ENCODE peak calls at places on chromosomes 7 and 10, in six cellular contexts. L is adrenal gland, T is prostate gland, J is Karpas-422, U is breast epithelium, B is Caco-2. Q is an unnamed sample. For H3K36me3 and H3K27me3, the result is how much of the 10 kb centered on the place peaks cover.

GRCh38 chr10:78566216-78567135 is 502.3 kb upstream of the ZMIZ1 start:
- DNase-seq in L (no peak), T (no peak), J (no peak), U (no peak), B (no peak), Q (no peak)

GRCh38 chr10:100654835-100655759 is 90.3 kb upstream of the PAX2 start:
- DNase-seq in L (no peak), T (no peak), J (no peak), U (no peak), B (peak), Q (peak)

GRCh38 chr7:157502701-157503111 is 165.9 kb downstream of the DNAJB6 start:
- DNase-seq in L (no peak), T (no peak), J (no peak), U (no peak), B (no peak), Q (peak)

GRCh38 chr7:156257904-156258303 is 382.7 kb upstream of the RNF32 start:
- DNase-seq in L (no peak), T (no peak), J (no peak), U (no peak), B (no peak), Q (no peak)

GRCh38 chr7:36284470-36284869 is 105.2 kb upstream of the ANLN start:
- DNase-seq in L (no peak), T (no peak), J (peak), U (no peak), B (no peak), Q (peak)

GRCh38 chr10:121332829-121333765 is 265.1 kb downstream of the FGFR2 start:
- DNase-seq in L (no peak), T (peak), J (no peak), U (no peak), B (peak), Q (no peak)

GRCh38 chr10:120347644-120348043 is 109.4 kb upstream of the PLPP4 start:
- DNase-seq in L (no peak), T (no peak), J (no peak), U (no peak), B (no peak), Q (no peak)

GRCh38 chr10:2367083-2367482 is 629.8 kb upstream of the ADARB2 start:
- DNase-seq in L (no peak), T (no peak), J (no peak), U (no peak), B (no peak), Q (no peak)

GRCh38 chr10:132320776-132321469 is 11.1 kb upstream of the LRRC27 start:
- DNase-seq in L (no peak), T (no peak), J (no peak), U (no peak), B (no peak), Q (no peak)

GRCh38 chr7:128113839-128114238 is 82.6 kb upstream of the LRRC4 start:
- DNase-seq in L (no peak), T (no peak), J (no peak), U (no peak), B (no peak), Q (peak)

GRCh38 chr10:86872757-86873156 is 84.7 kb downstream of the MMRN2 start:
- DNase-seq in L (peak), T (no peak), J (no peak), U (no peak), B (no peak), Q (no peak)

GRCh38 chr10:12701696-12702095 is 299.8 kb downstream of the CCDC3 start:
- DNase-seq in L (no peak), T (no peak), J (no peak), U (no peak), B (no peak), Q (no peak)

GRCh38 chr10:16780338-16780880 is 36.8 kb downstream of the RSU1 start:
- DNase-seq in L (no peak), T (no peak), J (no peak), U (no peak), B (no peak), Q (no peak)

GRCh38 chr10:44988957-44989620 is 10.5 kb upstream of the DEPP1 start:
- DNase-seq in L (peak), T (no peak), J (no peak), U (no peak), B (no peak), Q (no peak)

GRCh38 chr7:95690367-95690947 is 81.9 kb upstream of the DYNC1I1 start:
- DNase-seq in L (peak), T (no peak), J (peak), U (no peak), B (peak), Q (no peak)

GRCh38 chr10:71623098-71623985 is 96.2 kb downstream of the C10orf105 start:
- DNase-seq in L (no peak), T (no peak), J (peak), U (no peak), B (peak), Q (peak)

GRCh38 chr10:113222207-113222606 is 272.2 kb downstream of the TCF7L2 start:
- DNase-seq in L (no peak), T (no peak), J (no peak), U (no peak), B (no peak), Q (no peak)

GRCh38 chr7:139619367-139619657 is 95.8 kb downstream of the CLEC2L start:
- DNase-seq in L (no peak), T (no peak), J (no peak), U (no peak), B (no peak), Q (no peak)

GRCh38 chr7:26480166-26480565 is 188.5 kb downstream of the SNX10 start:
- DNase-seq in L (no peak), T (no peak), J (no peak), U (no peak), B (no peak), Q (no peak)

GRCh38 chr10:23540401-23540800 is 101.5 kb downstream of the OTUD1 start:
- DNase-seq in L (no peak), T (no peak), J (no peak), U (no peak), B (no peak), Q (no peak)

GRCh38 chr7:111229181-111229740 is 138.3 kb downstream of the LRRN3 start:
- DNase-seq in L (no peak), T (no peak), J (no peak), U (no peak), B (no peak), Q (no peak)

GRCh38 chr10:42952358-42952757 is 124.5 kb upstream of the RET start:
- DNase-seq in L (no peak), T (peak), J (no peak), U (peak), B (peak), Q (peak)

GRCh38 chr10:34985823-34986222 is 104.3 kb downstream of the CUL2 start:
- DNase-seq in L (no peak), T (no peak), J (peak), U (no peak), B (peak), Q (peak)

GRCh38 chr7:41027428-41028115 is 675.3 kb downstream of the INHBA start:
- DNase-seq in L (no peak), T (no peak), J (no peak), U (no peak), B (no peak), Q (no peak)

GRCh38 chr10:132394201-132394811 is 2.7 kb upstream of the PWWP2B start:
- DNase-seq in L (no peak), T (no peak), J (no peak), U (no peak), B (no peak), Q (no peak)

GRCh38 chr10:15325243-15326002 is 45.7 kb downstream of the FAM171A1 start:
- DNase-seq in L (no peak), T (no peak), J (no peak), U (no peak), B (no peak), Q (no peak)

GRCh38 chr10:17650416-17650815 is 6.5 kb downstream of the STAM start:
- DNase-seq in L (no peak), T (no peak), J (no peak), U (no peak), B (no peak), Q (no peak)

GRCh38 chr10:121352456-121352855 is 245.8 kb downstream of the FGFR2 start:
- DNase-seq in L (no peak), T (no peak), J (no peak), U (no peak), B (no peak), Q (no peak)

GRCh38 chr10:88095291-88095721 is 231.9 kb downstream of the PTEN start:
- DNase-seq in L (no peak), T (peak), J (no peak), U (no peak), B (no peak), Q (no peak)

GRCh38 chr7:27180431-27181175 is 4.4 kb downstream of the HOXA11 start:
- DNase-seq in L (no peak), T (no peak), J (no peak), U (no peak), B (no peak), Q (peak)

DNA sequence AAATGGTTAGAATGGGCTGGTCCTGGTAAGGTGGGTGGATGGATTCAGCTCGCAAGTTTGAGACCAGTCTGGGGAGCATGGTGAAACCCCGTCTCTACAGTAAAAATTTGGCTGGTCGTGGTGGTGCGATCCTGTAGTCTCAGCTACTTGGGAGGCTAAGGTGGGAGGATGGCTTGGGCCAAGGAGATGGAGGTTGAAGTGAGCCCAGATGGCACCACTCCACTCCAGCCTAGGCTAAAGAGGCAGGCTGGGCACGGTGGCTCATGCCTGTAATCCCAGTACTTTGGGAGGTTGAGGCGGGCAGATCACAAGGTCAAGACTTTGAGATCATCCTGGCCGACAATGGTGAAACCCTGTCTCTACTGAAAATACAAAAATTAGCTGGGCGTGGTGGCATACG is 15.3 kb downstream of the IFT22 start:
- DNase-seq in L (no peak), T (no peak), J (no peak), U (no peak), B (no peak), Q (no peak)
- H3K36me3 ChIP-seq in L (under half), T (under half), J (under half), U (under half), B (under half), Q (under half)

DNA sequence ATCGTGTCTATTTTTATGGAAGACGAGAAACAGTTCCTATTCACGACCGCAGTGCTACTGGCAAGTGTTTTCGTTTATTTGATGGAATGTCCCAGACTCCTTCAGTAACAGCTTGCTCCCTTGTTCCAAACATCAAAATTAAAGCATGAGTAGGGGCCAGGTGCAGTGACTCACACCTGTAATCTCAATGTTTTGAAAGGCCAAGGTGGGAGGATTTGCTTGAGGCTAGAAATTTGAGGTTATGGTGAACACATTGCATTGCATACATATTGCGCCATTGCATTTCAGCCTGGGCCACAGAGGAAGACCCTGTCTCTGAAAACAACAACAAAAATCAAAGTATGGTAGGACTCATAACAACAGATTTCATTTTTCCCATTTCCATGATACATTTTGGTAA is 22.8 kb downstream of the PTTG1IP2 start:
- DNase-seq in L (no peak), T (no peak), J (no peak), U (no peak), B (no peak), Q (no peak)
- H3K4me3 ChIP-seq in L (no peak), T (no peak), J (no peak), U (no peak), B (no peak), Q (no peak)

DNA sequence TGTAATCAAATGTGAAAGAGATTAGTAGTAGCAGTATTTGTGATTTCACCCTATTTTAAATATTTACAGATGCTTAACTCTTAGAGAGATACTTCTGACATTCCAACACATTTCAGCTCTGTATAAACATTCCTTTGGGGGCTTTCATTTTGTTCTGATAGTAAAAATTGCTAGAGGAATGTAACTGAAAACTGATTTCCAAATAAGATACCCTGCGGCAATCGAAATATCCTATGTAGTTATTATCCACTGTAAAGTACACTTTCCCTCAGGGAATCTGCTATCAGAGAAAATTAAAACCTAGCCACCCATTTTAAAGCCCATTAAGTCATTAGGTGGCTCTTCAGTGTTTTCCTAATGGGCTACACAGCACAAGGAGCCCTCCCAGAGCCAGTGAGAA is 12.4 kb upstream of the CPVL start:
- DNase-seq in L (no peak), T (no peak), J (no peak), U (no peak), B (no peak), Q (no peak)
- H3K27me3 ChIP-seq in L (under half), T (under half), J (under half), U (under half), B (under half), Q (under half)

GRCh38 chr10:110979611-110980010 is 60.2 kb downstream of the SHOC2 start:
- DNase-seq in L (no peak), T (no peak), J (no peak), U (no peak), B (no peak), Q (no peak)
- H3K36me3 ChIP-seq in L (under half), T (under half), J (under half), U (under half), B (under half), Q (under half)

DNA sequence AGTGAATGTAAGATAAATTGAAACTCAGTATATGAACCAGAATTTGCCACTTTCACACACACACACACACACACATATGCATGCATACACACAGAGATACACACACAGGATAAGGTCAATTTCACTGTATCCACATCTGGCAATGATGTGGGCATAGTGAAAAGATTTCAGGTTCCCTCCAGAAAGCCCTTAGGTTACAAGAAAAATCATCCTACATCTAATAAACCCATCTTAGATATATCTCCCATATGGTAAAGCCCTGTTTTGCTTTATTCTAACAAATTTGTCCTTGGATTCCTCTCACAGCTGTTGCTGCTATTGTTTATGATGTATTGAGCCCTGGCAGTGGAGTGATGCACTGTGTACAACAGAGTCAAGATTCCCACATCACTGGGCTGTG is 27.9 kb upstream of the DLX6 start:
- DNase-seq in L (no peak), T (no peak), J (no peak), U (no peak), B (no peak), Q (no peak)
- H3K4me3 ChIP-seq in L (no peak), T (no peak), J (no peak), U (no peak), B (no peak), Q (no peak)